ENCODE peak calls at places on chromosome 1, in ten cellular contexts. P is T47D; E is T-helper 2 cell; T is substantia nigra; I is GM10248; A is MCF 10A; Y is cardiac fibroblast; J is left colon; L is tibial artery; X is stimulated activated CD4-positive, alpha-beta T cell treated with anti-CD3 and anti-CD28 coated beads, Interleukin-4, amount 100 ng/mL, for 4 hours. V is an unnamed sample.

GRCh38 chr1:148160421-148161251 is 8.6 kb upstream of the NBPF11 start:
- DNase-seq in P (no peak), E (no peak), T (no peak), I (peak), A (no peak), Y (no peak), J (no peak), L (no peak), X (no peak), V (peak)

GRCh38 chr1:201268604-201269151 is 14.6 kb upstream of the PKP1 start:
- DNase-seq in P (no peak), E (no peak), T (no peak), I (no peak), A (peak), Y (peak), J (no peak), L (no peak), X (no peak), V (peak)

GRCh38 chr1:11845641-11846335 is 1.8 kb downstream of the NPPA start:
- DNase-seq in P (peak), E (no peak), T (no peak), I (no peak), A (peak), Y (peak), J (no peak), L (no peak), X (no peak), V (peak)

GRCh38 chr1:21839337-21840037 is 27.4 kb downstream of the LDLRAD2 start:
- DNase-seq in P (no peak), E (no peak), T (no peak), I (no peak), A (no peak), Y (no peak), J (no peak), L (no peak), X (no peak), V (no peak)

GRCh38 chr1:4736254-4736653 is 81.8 kb downstream of the AJAP1 start:
- DNase-seq in P (no peak), E (no peak), T (no peak), I (no peak), A (no peak), Y (no peak), J (no peak), L (no peak), X (no peak), V (no peak)

GRCh38 chr1:54486864-54487263 is 61.2 kb upstream of the ACOT11 start:
- DNase-seq in P (no peak), E (no peak), T (no peak), I (no peak), A (no peak), Y (no peak), J (peak), L (no peak), X (no peak), V (peak)

GRCh38 chr1:222326004-222326709 is 221.7 kb downstream of the HHIPL2 start:
- DNase-seq in P (no peak), E (no peak), T (no peak), I (no peak), A (no peak), Y (no peak), J (no peak), L (no peak), X (no peak), V (no peak)

GRCh38 chr1:164363980-164364379 is 195.0 kb upstream of the PBX1 start:
- DNase-seq in P (no peak), E (no peak), T (no peak), I (no peak), A (no peak), Y (no peak), J (no peak), L (no peak), X (no peak), V (no peak)

GRCh38 chr1:52569333-52570265 is 16.7 kb upstream of the TUT4 start:
- DNase-seq in P (no peak), E (no peak), T (no peak), I (peak), A (no peak), Y (no peak), J (no peak), L (no peak), X (no peak), V (no peak)

GRCh38 chr1:77539510-77540142 is 142.8 kb downstream of the ZZZ3 start:
- DNase-seq in P (no peak), E (no peak), T (no peak), I (no peak), A (peak), Y (peak), J (no peak), L (no peak), X (no peak), V (peak)

GRCh38 chr1:50970927-50971582 is 1.0 kb downstream of the CDKN2C start:
- DNase-seq in P (no peak), E (no peak), T (no peak), I (no peak), A (no peak), Y (no peak), J (no peak), L (no peak), X (no peak), V (peak)

GRCh38 chr1:30756545-30757195 is 904 bp downstream of the LAPTM5 start:
- DNase-seq in P (no peak), E (no peak), T (no peak), I (no peak), A (peak), Y (peak), J (peak), L (peak), X (peak), V (no peak)

GRCh38 chr1:209746469-209747269 is 9.2 kb upstream of the TRAF3IP3 start:
- DNase-seq in P (no peak), E (no peak), T (no peak), I (no peak), A (no peak), Y (peak), J (no peak), L (no peak), X (no peak), V (no peak)

GRCh38 chr1:30475201-30475600 is 248.2 kb downstream of the MATN1 start:
- DNase-seq in P (no peak), E (no peak), T (no peak), I (no peak), A (no peak), Y (no peak), J (no peak), L (peak), X (no peak), V (no peak)

GRCh38 chr1:177585492-177586220 is 384.2 kb downstream of the SEC16B start:
- DNase-seq in P (no peak), E (no peak), T (no peak), I (no peak), A (no peak), Y (no peak), J (peak), L (no peak), X (no peak), V (no peak)

GRCh38 chr1:203117611-203118575 is 9.6 kb upstream of the ADORA1 start:
- DNase-seq in P (peak), E (no peak), T (peak), I (peak), A (peak), Y (peak), J (peak), L (peak), X (no peak), V (peak)

GRCh38 chr1:157948547-157949152 is 44.8 kb upstream of the KIRREL1 start:
- DNase-seq in P (peak), E (no peak), T (peak), I (peak), A (peak), Y (peak), J (peak), L (no peak), X (no peak), V (peak)

GRCh38 chr1:58465825-58466617 is 80.5 kb downstream of the OMA1 start:
- DNase-seq in P (no peak), E (no peak), T (no peak), I (no peak), A (no peak), Y (peak), J (no peak), L (no peak), X (no peak), V (no peak)

GRCh38 chr1:116825400-116825734 is 71.1 kb downstream of the CD2 start:
- DNase-seq in P (no peak), E (no peak), T (no peak), I (no peak), A (no peak), Y (peak), J (peak), L (no peak), X (no peak), V (peak)

GRCh38 chr1:35112668-35113067 is 33.5 kb downstream of the ZMYM1 start:
- DNase-seq in P (no peak), E (no peak), T (no peak), I (no peak), A (no peak), Y (peak), J (no peak), L (no peak), X (no peak), V (no peak)

GRCh38 chr1:150259758-150260669 is 2.4 kb downstream of the CA14 start:
- DNase-seq in P (no peak), E (no peak), T (no peak), I (no peak), A (peak), Y (peak), J (peak), L (no peak), X (no peak), V (peak)

GRCh38 chr1:151828931-151829330 is 2.7 kb downstream of the RORC start:
- DNase-seq in P (no peak), E (no peak), T (no peak), I (no peak), A (peak), Y (peak), J (peak), L (no peak), X (no peak), V (peak)

GRCh38 chr1:228862542-228863505 is 127.5 kb downstream of the RHOU start:
- DNase-seq in P (no peak), E (no peak), T (no peak), I (no peak), A (peak), Y (peak), J (no peak), L (no peak), X (no peak), V (no peak)

GRCh38 chr1:53148123-53148522 is 5.7 kb upstream of the SLC1A7 start:
- DNase-seq in P (no peak), E (no peak), T (no peak), I (no peak), A (no peak), Y (no peak), J (no peak), L (no peak), X (no peak), V (no peak)

GRCh38 chr1:179079113-179079761 is 2.6 kb upstream of the TOR3A start:
- DNase-seq in P (peak), E (no peak), T (peak), I (peak), A (peak), Y (peak), J (peak), L (no peak), X (peak), V (peak)

GRCh38 chr1:32104127-32104526 is 3.7 kb upstream of the KPNA6 start:
- DNase-seq in P (no peak), E (no peak), T (no peak), I (no peak), A (no peak), Y (no peak), J (no peak), L (no peak), X (no peak), V (no peak)

GRCh38 chr1:24551910-24552571 is 3.8 kb upstream of the NCMAP start:
- DNase-seq in P (no peak), E (no peak), T (no peak), I (no peak), A (no peak), Y (peak), J (no peak), L (no peak), X (no peak), V (peak)

GRCh38 chr1:22755641-22756040 is 45.0 kb downstream of the EPHB2 start:
- DNase-seq in P (no peak), E (no peak), T (no peak), I (no peak), A (no peak), Y (no peak), J (no peak), L (no peak), X (no peak), V (no peak)

GRCh38 chr1:93814795-93815737 is 63.9 kb downstream of the DNTTIP2 start:
- DNase-seq in P (no peak), E (no peak), T (no peak), I (no peak), A (no peak), Y (no peak), J (no peak), L (no peak), X (no peak), V (peak)

GRCh38 chr1:20485527-20486456 is at the start of gene CAMK2N1:
- DNase-seq in P (peak), E (no peak), T (peak), I (peak), A (peak), Y (peak), J (peak), L (peak), X (peak), V (peak)

GRCh38 chr1:188769181-188769580 is 1708.5 kb downstream of the BRINP3 start:
- DNase-seq in P (no peak), E (no peak), T (no peak), I (no peak), A (no peak), Y (no peak), J (no peak), L (no peak), X (no peak), V (no peak)

GRCh38 chr1:1014896-1015681 is 1.8 kb downstream of the ISG15 start:
- DNase-seq in P (no peak), E (no peak), T (no peak), I (no peak), A (peak), Y (no peak), J (peak), L (no peak), X (no peak), V (no peak)

GRCh38 chr1:180433873-180434272 is 68.5 kb downstream of the ACBD6 start:
- DNase-seq in P (no peak), E (no peak), T (no peak), I (no peak), A (no peak), Y (no peak), J (no peak), L (no peak), X (no peak), V (no peak)

GRCh38 chr1:165397945-165398344 is 41.4 kb upstream of the LMX1A start:
- DNase-seq in P (no peak), E (no peak), T (no peak), I (no peak), A (peak), Y (peak), J (no peak), L (no peak), X (no peak), V (no peak)

GRCh38 chr1:70978623-70979022 is 69.0 kb downstream of the PTGER3 start:
- DNase-seq in P (no peak), E (no peak), T (no peak), I (no peak), A (no peak), Y (no peak), J (no peak), L (no peak), X (no peak), V (no peak)

V was measured in retina.